ENCODE peak calls at places on chromosomes 13 and 19, in five cellular contexts. C is heart right ventricle, T is fibroblast of the aortic adventitia, O is lower lobe of right lung, D is AG04449. A is an unnamed sample.

GRCh38 chr19:31013391-31013975 is 335.8 kb downstream of the TSHZ3 start:
- DNase-seq in C (no peak), O (no peak), D (no peak), T (no peak), A (no peak)

GRCh38 chr13:30038884-30039283 is 188.5 kb upstream of the UBL3 start:
- DNase-seq in O (no peak), C (no peak), T (peak; percentile 80), D (no peak), A (peak; percentile 86)

GRCh38 chr19:45474941-45475516 is 7.2 kb downstream of the FOSB start:
- DNase-seq in T (no peak), O (no peak), C (no peak), D (no peak), A (no peak)

GRCh38 chr19:1746401-1747284 is 6.7 kb upstream of the ONECUT3 start:
- DNase-seq in O (no peak), C (no peak), D (no peak), T (peak; percentile 44), A (peak; percentile 15)

GRCh38 chr13:22486490-22486889 is 694.3 kb upstream of the SGCG start:
- DNase-seq in O (no peak), T (no peak), D (no peak), C (no peak), A (no peak)

GRCh38 chr19:3370728-3371591 is 4.6 kb downstream of the NFIC start:
- DNase-seq in C (no peak), D (no peak), O (no peak), T (no peak), A (no peak)

GRCh38 chr13:30153871-30154426 is 153.4 kb downstream of the KATNAL1 start:
- DNase-seq in T (no peak), D (no peak), C (no peak), O (no peak), A (no peak)

GRCh38 chr19:5691930-5692784 is 2.1 kb downstream of the RPL36 start:
- DNase-seq in O (peak; percentile 46), D (no peak), C (peak; percentile 26), T (peak; percentile 27), A (peak; percentile 43)

GRCh38 chr19:45340899-45341453 is 426 bp downstream of the KLC3 start:
- DNase-seq in T (peak; percentile 18), D (no peak), C (no peak), O (no peak), A (peak; percentile 7)

GRCh38 chr13:51066091-51066831 is 44.8 kb downstream of the C13orf42 start:
- DNase-seq in O (no peak), D (no peak), C (no peak), T (no peak), A (no peak)

GRCh38 chr13:104650426-104650825 is 1584.2 kb upstream of the SLC10A2 start:
- DNase-seq in T (no peak), O (no peak), C (no peak), D (no peak), A (no peak)

GRCh38 chr13:20264271-20265018 is 32.3 kb upstream of the GJB6 start:
- DNase-seq in C (no peak), D (no peak), O (no peak), T (no peak), A (no peak)

GRCh38 chr13:87274209-87274819 is 396.9 kb upstream of the SLITRK5 start:
- DNase-seq in T (peak; percentile 43), O (no peak), C (no peak), D (no peak), A (peak; percentile 42)

GRCh38 chr13:41407380-41407779 is 50.0 kb upstream of the RGCC start:
- DNase-seq in T (no peak), D (no peak), O (no peak), C (no peak), A (peak; percentile 42)

GRCh38 chr19:37817180-37817911 is 38.0 kb upstream of the ZNF573 start:
- DNase-seq in C (peak; percentile 89), D (no peak), O (peak; percentile 78), T (peak; percentile 14), A (peak; percentile 50)

GRCh38 chr13:75579529-75579928 is 29.9 kb downstream of the UCHL3 start:
- DNase-seq in T (no peak), C (no peak), D (no peak), O (no peak), A (no peak)

GRCh38 chr13:80586356-80586755 is 245.4 kb upstream of the SPRY2 start:
- DNase-seq in T (peak; percentile 27), O (no peak), C (no peak), D (no peak), A (peak; percentile 55)

GRCh38 chr19:48588670-48589399 is 17.7 kb upstream of the SPACA4 start:
- DNase-seq in D (no peak), T (peak; percentile 79), C (peak; percentile 94), O (peak; percentile 97), A (peak; percentile 78)
- TF ChIP-seq CTCF in D (peak; percentile 99), T (peak; percentile 89), C (peak; percentile 95), O (peak; percentile 94), A (peak; percentile 88)

GRCh38 chr19:7211191-7211988 is 82.8 kb downstream of the INSR start:
- DNase-seq in O (no peak), T (peak; percentile 90), D (no peak), C (peak; percentile 57), A (no peak)
- H3K4me3 ChIP-seq in O (no peak overlapping the region), T (no peak overlapping the region), D (no peak overlapping the region), C (no peak overlapping the region), A (no peak overlapping the region)

DNA sequence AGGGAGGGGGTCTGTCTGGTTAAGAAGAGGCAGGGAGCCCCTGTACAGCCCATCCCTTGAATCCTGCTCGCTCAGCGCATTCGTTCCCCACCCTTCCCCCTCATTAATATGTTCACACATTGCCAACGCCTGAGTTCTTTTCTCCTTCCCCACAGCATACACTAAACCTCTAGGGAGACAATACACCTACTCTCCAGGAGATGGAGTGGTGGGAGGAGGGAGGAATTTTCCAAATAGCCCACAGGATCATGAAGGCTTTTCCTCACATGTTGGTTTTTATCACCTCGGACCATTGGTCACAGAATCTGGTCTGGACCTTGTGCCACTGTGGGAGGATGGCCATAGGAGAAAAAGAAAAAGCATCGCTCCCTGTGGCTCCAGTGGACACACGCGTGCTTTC is 294.9 kb downstream of the SHISA2 start:
- DNase-seq in O (no peak), D (no peak), T (no peak), C (no peak), A (no peak)
- TF ChIP-seq CTCF in O (no peak), D (no peak), T (no peak), C (no peak), A (no peak)

DNA sequence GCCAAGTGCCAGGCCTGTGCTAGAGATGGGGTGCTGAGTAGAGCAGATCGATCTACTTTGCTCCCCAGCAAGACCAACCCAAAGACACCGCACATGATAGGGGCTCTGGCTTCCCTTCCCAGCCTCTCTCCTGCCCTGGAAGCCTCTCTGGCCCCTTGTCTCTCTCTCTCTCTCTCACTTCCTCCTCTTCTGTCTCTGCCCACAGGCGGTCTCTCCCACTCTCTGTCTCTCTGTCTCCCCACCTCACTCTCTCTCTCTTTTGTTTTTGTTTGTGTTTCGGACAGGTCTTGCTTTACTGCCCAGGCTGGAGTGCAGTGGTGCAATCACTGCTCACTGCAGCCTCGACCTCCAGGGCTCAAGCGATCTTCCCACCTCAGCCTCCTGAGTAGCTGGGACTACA is 1.3 kb downstream of the SELENOV start:
- DNase-seq in T (no peak), O (no peak), C (no peak), D (no peak), A (no peak)
- H3K4me3 ChIP-seq in T (no peak overlapping the region), O (no peak overlapping the region), C (no peak overlapping the region), D (no peak overlapping the region), A (no peak overlapping the region)

A was measured in fibroblast of mammary gland.